ENCODE peak calls at places on chromosomes 3 and 15, in five cellular contexts. M is nephron progenitor cell, U is GM10248, E is uterus, D is kidney. P is an unnamed sample.

GRCh38 chr3:184662192-184662591 is 49.7 kb downstream of the MAGEF1 start:
- DNase-seq in U (no peak), D (no peak), M (no peak), E (no peak), P (no peak)

GRCh38 chr3:184426691-184427141 is 46.9 kb downstream of the CHRD start:
- DNase-seq in E (no peak), M (no peak), U (no peak), D (no peak), P (no peak)

GRCh38 chr3:157136647-157137387 is 23.1 kb downstream of the CCNL1 start:
- DNase-seq in U (no peak), D (peak; percentile 65), E (no peak), M (no peak), P (no peak)

GRCh38 chr15:52783929-52784798 is 6.0 kb downstream of the ONECUT1 start:
- DNase-seq in E (no peak), U (no peak), D (peak; percentile 65), M (peak; percentile 77), P (no peak)

GRCh38 chr3:193872265-193872753 is 263.6 kb upstream of the HES1 start:
- DNase-seq in D (no peak), U (peak; percentile 44), M (no peak), E (no peak), P (peak; percentile 48)

GRCh38 chr15:86337071-86337470 is 257.4 kb downstream of the AGBL1 start:
- DNase-seq in M (no peak), U (no peak), D (no peak), E (no peak), P (no peak)

GRCh38 chr15:25933456-25934158 is 70.5 kb upstream of the ATP10A start:
- DNase-seq in U (no peak), D (peak; percentile 87), M (peak; percentile 62), E (peak; percentile 56), P (no peak)

GRCh38 chr15:24954783-24955548 is at the start of the genes SNRPN and SNURF:
- DNase-seq in E (peak; percentile 64), D (peak; percentile 91), U (peak; percentile 68), M (peak; percentile 77), P (peak; percentile 62)

GRCh38 chr3:185900228-185900627 is 37.6 kb downstream of the TRA2B start:
- DNase-seq in M (peak; percentile 8), U (no peak), D (peak; percentile 80), E (no peak), P (no peak)

GRCh38 chr15:33679065-33679464 is 289.2 kb upstream of the CHRM5 start:
- DNase-seq in U (no peak), D (no peak), E (no peak), M (no peak), P (no peak)

GRCh38 chr15:44450172-44450571 is 22.7 kb downstream of the CTDSPL2 start:
- DNase-seq in M (no peak), D (no peak), U (no peak), E (no peak), P (no peak)

GRCh38 chr3:186534113-186534669 is 10.0 kb downstream of the CRYGS start:
- DNase-seq in E (no peak), U (peak; percentile 64), M (no peak), D (no peak), P (peak; percentile 57)

GRCh38 chr3:61847784-61848462 is 286.6 kb downstream of the PTPRG start:
- DNase-seq in E (peak; percentile 57), D (peak; percentile 87), M (no peak), U (no peak), P (no peak)

GRCh38 chr15:74258456-74259323 is 22.6 kb downstream of the CCDC33 start:
- DNase-seq in U (no peak), M (no peak), E (no peak), D (no peak), P (no peak)

GRCh38 chr3:60636846-60637245 is 614.4 kb downstream of the FHIT start:
- DNase-seq in M (no peak), U (no peak), D (no peak), E (no peak), P (no peak)

GRCh38 chr3:174955513-174956001 is 96.4 kb downstream of the NAALADL2 start:
- DNase-seq in E (no peak), D (no peak), U (no peak), M (no peak), P (no peak)

GRCh38 chr3:52471371-52472238 is 16.2 kb downstream of the NISCH start:
- DNase-seq in U (peak; percentile 67), D (peak; percentile 81), M (peak; percentile 62), E (peak; percentile 59), P (no peak)

GRCh38 chr3:53295410-53295809 is 39.6 kb upstream of the TKT start:
- DNase-seq in M (no peak), U (no peak), E (no peak), D (no peak), P (no peak)

GRCh38 chr3:128784843-128785242 is 58.9 kb downstream of the RAB7A start:
- DNase-seq in M (no peak), U (no peak), D (no peak), E (no peak), P (no peak)

GRCh38 chr3:128784228-128784627 is 58.2 kb downstream of the RAB7A start:
- DNase-seq in U (no peak), D (no peak), E (no peak), M (peak; percentile 66), P (no peak)

GRCh38 chr3:128788268-128788869 is 62.4 kb downstream of the RAB7A start:
- DNase-seq in M (no peak), U (no peak), D (no peak), E (no peak), P (no peak)

GRCh38 chr3:128786434-128787020 is 60.5 kb downstream of the RAB7A start:
- DNase-seq in U (no peak), E (no peak), M (no peak), D (no peak), P (no peak)

DNA sequence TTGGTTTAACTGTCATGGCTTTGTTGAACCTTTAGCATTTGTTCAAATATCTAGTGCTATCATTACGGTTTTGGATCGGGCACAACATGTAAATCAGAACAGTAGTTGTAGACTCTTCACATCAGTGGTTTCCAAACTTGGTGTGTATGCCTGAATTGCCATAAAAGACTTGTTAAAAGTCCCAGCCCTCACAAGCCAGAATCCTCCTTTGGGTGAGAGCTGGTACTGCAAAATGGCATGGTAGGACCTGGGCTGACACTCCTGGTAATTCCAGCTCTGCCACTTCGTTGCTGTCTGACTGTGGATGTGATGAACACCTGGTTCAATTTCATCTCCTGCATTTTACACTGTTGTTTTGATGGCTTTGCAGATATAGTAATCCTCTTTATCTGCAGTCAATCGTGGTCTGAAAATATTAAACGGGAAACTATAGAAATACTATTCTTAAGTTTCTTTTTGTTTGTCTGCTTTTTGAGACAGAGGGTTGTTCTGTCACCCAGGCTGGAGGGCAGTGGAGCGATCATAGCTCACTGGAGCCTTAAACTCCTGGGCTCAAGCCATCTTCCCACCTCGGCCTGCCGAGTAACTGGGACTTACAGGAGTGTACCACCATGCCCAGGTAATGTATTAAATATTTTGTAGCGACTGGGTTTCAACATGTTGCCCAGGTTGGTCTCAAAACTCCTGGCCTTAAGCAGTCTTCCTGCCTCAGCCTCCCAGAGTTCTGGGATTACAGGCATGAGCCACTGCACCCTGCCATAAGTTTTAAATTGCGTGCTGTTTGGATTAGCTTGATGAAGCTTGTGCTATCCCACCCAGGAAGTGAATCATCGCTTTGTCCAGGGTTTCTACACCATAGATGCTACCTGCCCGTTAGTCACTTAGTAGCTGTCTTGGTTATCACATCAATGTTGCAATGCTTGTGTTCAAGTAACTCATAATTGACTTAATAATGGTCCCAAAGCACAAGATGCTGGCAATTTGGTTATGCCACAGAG is 61.6 kb downstream of the RAB7A start:
- DNase-seq in U (peak; percentile 37), E (no peak), D (no peak), M (peak; percentile 18), P (no peak)
- TF ChIP-seq CTCF in U (no peak), E (no peak), D (peak; percentile 27), M (peak; percentile 47), P (peak; percentile 27)

GRCh38 chr3:66985336-66985920 is 12.7 kb upstream of the KBTBD8 start:
- DNase-seq in M (no peak), E (no peak), U (no peak), D (no peak), P (no peak)
- TF ChIP-seq CTCF in M (no peak), E (no peak), U (no peak), D (no peak), P (no peak)

GRCh38 chr15:92597548-92597947 is 58.0 kb downstream of the FAM174B start:
- DNase-seq in E (no peak), M (no peak), D (no peak), U (no peak), P (no peak)

GRCh38 chr15:92596623-92597022 is 59.0 kb downstream of the FAM174B start:
- DNase-seq in D (no peak), M (no peak), E (no peak), U (no peak), P (no peak)

GRCh38 chr15:92591275-92591674 is 64.3 kb downstream of the FAM174B start:
- DNase-seq in E (no peak), M (no peak), U (no peak), D (no peak), P (no peak)

GRCh38 chr15:92599394-92599970 is 56.1 kb downstream of the FAM174B start:
- DNase-seq in M (no peak), D (no peak), E (no peak), U (no peak), P (no peak)

GRCh38 chr15:92595506-92596337 is 59.9 kb downstream of the FAM174B start:
- DNase-seq in M (no peak), D (peak; percentile 75), E (peak; percentile 32), U (no peak), P (no peak)
- TF ChIP-seq CTCF in M (no peak), D (no peak), E (no peak), U (no peak), P (no peak)

GRCh38 chr3:176206809-176207208 is 990.5 kb downstream of the TBL1XR1 start:
- DNase-seq in D (no peak), M (no peak), E (no peak), U (no peak), P (no peak)

GRCh38 chr3:176214758-176215157 is 982.5 kb downstream of the TBL1XR1 start:
- DNase-seq in M (no peak), U (no peak), D (no peak), E (no peak), P (no peak)

DNA sequence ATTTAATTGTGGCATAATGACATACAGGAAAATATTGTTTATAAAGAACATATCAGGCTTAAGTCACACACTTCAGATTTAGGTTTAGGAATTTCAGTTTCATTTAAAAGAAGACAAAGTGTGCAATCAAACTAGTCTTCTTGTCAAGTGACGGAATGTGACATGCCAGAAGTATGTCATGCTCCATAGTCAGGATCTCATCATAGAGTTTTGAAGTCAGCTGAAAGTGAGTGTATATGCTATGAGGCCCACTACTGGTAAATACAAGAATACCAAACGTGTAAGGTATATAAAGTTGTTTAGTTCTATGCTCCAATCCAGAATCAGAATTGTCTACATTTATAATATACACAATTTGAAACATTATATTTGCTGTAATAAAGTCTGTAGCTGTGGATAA is 988.4 kb downstream of the TBL1XR1 start:
- DNase-seq in M (no peak), D (no peak), E (no peak), U (no peak), P (no peak)
- TF ChIP-seq CTCF in M (no peak), D (no peak), E (no peak), U (no peak), P (no peak)

GRCh38 chr3:65303431-65303830 is 615.6 kb upstream of the ADAMTS9 start:
- DNase-seq in U (no peak), E (no peak), D (no peak), M (no peak), P (no peak)

GRCh38 chr3:65305836-65306235 is 618.0 kb upstream of the ADAMTS9 start:
- DNase-seq in D (no peak), U (no peak), M (no peak), E (no peak), P (no peak)
- TF ChIP-seq CTCF in D (no peak), U (no peak), M (no peak), E (no peak), P (no peak)

GRCh38 chr3:31533169-31533870 is 595 bp downstream of the STT3B start:
- DNase-seq in E (peak; percentile 61), D (peak; percentile 91), M (peak; percentile 68), U (peak; percentile 39), P (peak; percentile 39)
- TF ChIP-seq CTCF in E (no peak), D (no peak), M (no peak), U (peak; percentile 15), P (no peak)